ENCODE peak calls at places on chromosomes 6 and 20, in eight cellular contexts. One of them, this sample, is unnamed.
A peak's percentile ranks its signal among the peaks of the same experiment; 100 is the strongest.

GRCh38 chr6:70673601-70674000 is 5.9 kb downstream of the SMAP1 start:
- DNase-seq in AG10803: peak; percentile 25
- DNase-seq in uterus: no peak
- DNase-seq in cardiac muscle cell: no peak
- DNase-seq in GM13976: no peak
- DNase-seq in ovary: no peak
- DNase-seq in astrocyte: peak; percentile 48
- DNase-seq in endothelial cell: no peak
- DNase-seq in this sample: no peak

GRCh38 chr6:25056130-25056529 is 120.4 kb upstream of the RIPOR2 start:
- DNase-seq in uterus: no peak
- DNase-seq in endothelial cell: no peak
- DNase-seq in GM13976: peak; percentile 62
- DNase-seq in AG10803: no peak
- DNase-seq in astrocyte: no peak
- DNase-seq in cardiac muscle cell: no peak
- DNase-seq in ovary: no peak
- DNase-seq in this sample: no peak

GRCh38 chr20:25624500-25624939 is 706 bp upstream of the NANP start:
- DNase-seq in endothelial cell: no peak
- DNase-seq in ovary: no peak
- DNase-seq in GM13976: no peak
- DNase-seq in cardiac muscle cell: no peak
- DNase-seq in astrocyte: no peak
- DNase-seq in AG10803: no peak
- DNase-seq in uterus: no peak
- DNase-seq in this sample: no peak

GRCh38 chr6:57064809-57065208 is 18.3 kb downstream of the KIAA1586 start:
- DNase-seq in astrocyte: peak; percentile 22
- DNase-seq in GM13976: no peak
- DNase-seq in endothelial cell: no peak
- DNase-seq in cardiac muscle cell: no peak
- DNase-seq in ovary: no peak
- DNase-seq in uterus: no peak
- DNase-seq in AG10803: peak; percentile 22
- DNase-seq in this sample: no peak

GRCh38 chr20:9903048-9903651 is 64.3 kb upstream of the PAK5 start:
- DNase-seq in astrocyte: no peak
- DNase-seq in endothelial cell: peak; percentile 26
- DNase-seq in GM13976: no peak
- DNase-seq in ovary: no peak
- DNase-seq in AG10803: no peak
- DNase-seq in uterus: no peak
- DNase-seq in cardiac muscle cell: peak; percentile 44
- DNase-seq in this sample: no peak

GRCh38 chr6:168908166-168908565 is 345.5 kb downstream of the THBS2 start:
- DNase-seq in cardiac muscle cell: no peak
- DNase-seq in endothelial cell: no peak
- DNase-seq in AG10803: peak; percentile 77
- DNase-seq in astrocyte: peak; percentile 78
- DNase-seq in uterus: no peak
- DNase-seq in GM13976: no peak
- DNase-seq in ovary: no peak
- DNase-seq in this sample: no peak

GRCh38 chr6:56938634-56939294 is 16.1 kb upstream of the BEND6 start:
- DNase-seq in uterus: no peak
- DNase-seq in astrocyte: peak; percentile 100
- DNase-seq in endothelial cell: no peak
- DNase-seq in GM13976: no peak
- DNase-seq in cardiac muscle cell: no peak
- DNase-seq in AG10803: peak; percentile 100
- DNase-seq in ovary: no peak
- DNase-seq in this sample: no peak

GRCh38 chr6:37799263-37799644 is 20.3 kb upstream of the ZFAND3 start:
- DNase-seq in ovary: no peak
- DNase-seq in endothelial cell: no peak
- DNase-seq in AG10803: no peak
- DNase-seq in astrocyte: no peak
- DNase-seq in GM13976: no peak
- DNase-seq in cardiac muscle cell: no peak
- DNase-seq in uterus: no peak
- DNase-seq in this sample: no peak

GRCh38 chr6:132798820-132799538 is 542 bp upstream of the SLC18B1 start:
- DNase-seq in cardiac muscle cell: peak; percentile 78
- DNase-seq in ovary: peak; percentile 64
- DNase-seq in GM13976: peak; percentile 78
- DNase-seq in AG10803: peak; percentile 40
- DNase-seq in endothelial cell: peak; percentile 72
- DNase-seq in astrocyte: no peak
- DNase-seq in uterus: peak; percentile 53
- DNase-seq in this sample: peak; percentile 62
- TF ChIP-seq CTCF in cardiac muscle cell: peak; percentile 87
- TF ChIP-seq CTCF in ovary: peak; percentile 10
- TF ChIP-seq CTCF in GM13976: peak; percentile 81
- TF ChIP-seq CTCF in AG10803: peak; percentile 78
- TF ChIP-seq CTCF in endothelial cell: peak; percentile 62
- TF ChIP-seq CTCF in astrocyte: peak; percentile 95
- TF ChIP-seq CTCF in uterus: peak; percentile 70
- TF ChIP-seq CTCF in this sample: peak; percentile 92

GRCh38 chr6:138401960-138402832 is 1.8 kb upstream of the HEBP2 start:
- DNase-seq in ovary: no peak
- DNase-seq in AG10803: no peak
- DNase-seq in endothelial cell: no peak
- DNase-seq in GM13976: no peak
- DNase-seq in cardiac muscle cell: no peak
- DNase-seq in uterus: no peak
- DNase-seq in astrocyte: no peak
- DNase-seq in this sample: no peak

GRCh38 chr6:138402833-138403187 is 1.2 kb upstream of the HEBP2 start:
- DNase-seq in endothelial cell: no peak
- DNase-seq in GM13976: no peak
- DNase-seq in AG10803: no peak
- DNase-seq in cardiac muscle cell: no peak
- DNase-seq in astrocyte: no peak
- DNase-seq in uterus: no peak
- DNase-seq in ovary: no peak
- DNase-seq in this sample: no peak

GRCh38 chr6:138403324-138403800 is 661 bp upstream of the HEBP2 start:
- DNase-seq in GM13976: peak; percentile 74
- DNase-seq in uterus: peak; percentile 30
- DNase-seq in AG10803: no peak
- DNase-seq in astrocyte: no peak
- DNase-seq in ovary: peak; percentile 62
- DNase-seq in cardiac muscle cell: peak; percentile 37
- DNase-seq in endothelial cell: peak; percentile 52
- DNase-seq in this sample: peak; percentile 37

GRCh38 chr6:138404666-138405337 is 779 bp downstream of the HEBP2 start:
- DNase-seq in endothelial cell: no peak
- DNase-seq in AG10803: no peak
- DNase-seq in GM13976: no peak
- DNase-seq in cardiac muscle cell: peak; percentile 19
- DNase-seq in uterus: peak; percentile 28
- DNase-seq in astrocyte: no peak
- DNase-seq in ovary: peak; percentile 49
- DNase-seq in this sample: no peak

DNA sequence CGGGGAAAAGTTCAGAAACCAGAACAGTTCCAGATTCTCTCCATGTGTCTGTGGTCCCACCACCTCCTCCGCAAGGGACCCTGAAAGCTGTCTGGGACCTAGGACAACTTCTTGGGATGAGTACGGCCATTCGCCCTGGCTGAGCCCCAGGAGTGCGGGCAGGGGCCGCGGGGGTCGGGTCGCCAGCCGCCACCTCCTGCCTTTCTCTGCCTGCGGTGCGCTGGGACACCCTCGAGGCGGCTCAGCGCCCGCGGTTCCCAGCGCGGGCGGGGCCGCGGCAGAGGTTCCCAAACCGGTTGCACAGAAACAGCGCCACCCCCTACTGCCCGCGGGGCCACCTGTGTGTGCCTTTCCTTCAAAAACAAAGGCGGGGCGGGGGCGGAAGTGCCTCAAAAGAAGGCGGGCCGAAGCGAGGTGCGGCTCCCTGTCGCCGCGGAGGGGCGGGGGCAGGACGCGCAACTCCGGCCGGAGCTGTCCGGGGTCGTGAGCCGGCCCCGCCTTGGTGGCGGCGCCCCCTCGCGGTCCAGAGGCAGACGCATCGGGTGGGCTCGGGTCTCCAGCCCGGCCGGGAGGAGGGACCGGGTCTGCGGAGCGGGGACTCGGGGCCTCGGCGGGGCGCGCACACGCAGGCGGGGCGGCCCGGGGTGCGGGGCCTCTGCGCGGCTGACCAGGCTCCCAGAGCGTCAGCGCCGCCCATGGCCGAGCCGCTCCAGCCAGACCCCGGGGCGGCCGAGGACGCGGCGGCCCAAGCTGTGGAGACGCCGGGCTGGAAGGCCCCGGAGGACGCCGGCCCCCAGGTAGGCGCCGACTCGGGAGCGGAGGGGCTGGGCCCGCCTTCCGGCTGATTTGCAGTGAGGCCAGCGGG is at the start of gene HEBP2:
- DNase-seq in cardiac muscle cell: peak; percentile 98
- DNase-seq in endothelial cell: peak; percentile 92
- DNase-seq in GM13976: peak; percentile 95
- DNase-seq in astrocyte: peak; percentile 71
- DNase-seq in uterus: peak; percentile 95
- DNase-seq in AG10803: peak; percentile 73
- DNase-seq in ovary: peak; percentile 93
- DNase-seq in this sample: peak; percentile 98
- TF ChIP-seq CTCF in cardiac muscle cell: peak; percentile 46
- TF ChIP-seq CTCF in endothelial cell: peak; percentile 81
- TF ChIP-seq CTCF in GM13976: peak; percentile 46
- TF ChIP-seq CTCF in astrocyte: no peak
- TF ChIP-seq CTCF in uterus: peak; percentile 74
- TF ChIP-seq CTCF in AG10803: peak; percentile 20
- TF ChIP-seq CTCF in ovary: peak; percentile 78
- TF ChIP-seq CTCF in this sample: peak; percentile 90

DNA sequence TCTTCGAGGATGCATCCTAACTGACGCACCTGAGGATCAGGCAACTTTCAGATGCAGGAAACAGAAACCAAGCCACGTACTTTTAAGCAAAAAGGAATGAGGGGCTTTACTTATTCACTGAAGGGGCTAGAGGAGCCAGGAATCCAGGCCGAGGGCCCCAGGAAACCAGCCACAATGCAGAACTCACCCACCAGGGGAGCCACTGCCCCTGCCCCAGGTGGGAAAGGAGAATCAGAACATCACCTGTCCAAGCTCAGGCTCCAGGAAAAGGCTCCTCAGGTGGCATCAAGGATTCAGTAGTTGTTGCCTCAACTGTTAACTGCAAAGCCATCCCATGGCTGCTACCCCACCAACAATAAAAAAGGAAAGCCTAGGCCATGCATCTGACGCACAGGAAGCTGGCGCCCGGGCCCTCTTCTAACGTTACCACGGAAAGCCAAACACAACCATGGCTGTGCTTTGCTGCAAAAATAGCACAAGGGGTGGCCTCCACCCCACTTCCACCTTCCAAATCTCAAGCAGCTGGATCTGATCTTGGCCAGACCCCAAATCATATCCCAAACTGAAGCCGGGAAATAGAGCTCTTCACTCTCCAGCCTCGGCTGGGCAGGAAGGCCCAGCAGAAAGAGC is 121.0 kb downstream of the PREX1 start:
- DNase-seq in cardiac muscle cell: no peak
- DNase-seq in AG10803: no peak
- DNase-seq in endothelial cell: no peak
- DNase-seq in GM13976: no peak
- DNase-seq in ovary: no peak
- DNase-seq in astrocyte: no peak
- DNase-seq in uterus: no peak
- DNase-seq in this sample: no peak
- TF ChIP-seq CTCF in cardiac muscle cell: no peak
- TF ChIP-seq CTCF in AG10803: no peak
- TF ChIP-seq CTCF in endothelial cell: no peak
- TF ChIP-seq CTCF in GM13976: no peak
- TF ChIP-seq CTCF in ovary: no peak
- TF ChIP-seq CTCF in astrocyte: no peak
- TF ChIP-seq CTCF in uterus: no peak
- TF ChIP-seq CTCF in this sample: no peak

DNA sequence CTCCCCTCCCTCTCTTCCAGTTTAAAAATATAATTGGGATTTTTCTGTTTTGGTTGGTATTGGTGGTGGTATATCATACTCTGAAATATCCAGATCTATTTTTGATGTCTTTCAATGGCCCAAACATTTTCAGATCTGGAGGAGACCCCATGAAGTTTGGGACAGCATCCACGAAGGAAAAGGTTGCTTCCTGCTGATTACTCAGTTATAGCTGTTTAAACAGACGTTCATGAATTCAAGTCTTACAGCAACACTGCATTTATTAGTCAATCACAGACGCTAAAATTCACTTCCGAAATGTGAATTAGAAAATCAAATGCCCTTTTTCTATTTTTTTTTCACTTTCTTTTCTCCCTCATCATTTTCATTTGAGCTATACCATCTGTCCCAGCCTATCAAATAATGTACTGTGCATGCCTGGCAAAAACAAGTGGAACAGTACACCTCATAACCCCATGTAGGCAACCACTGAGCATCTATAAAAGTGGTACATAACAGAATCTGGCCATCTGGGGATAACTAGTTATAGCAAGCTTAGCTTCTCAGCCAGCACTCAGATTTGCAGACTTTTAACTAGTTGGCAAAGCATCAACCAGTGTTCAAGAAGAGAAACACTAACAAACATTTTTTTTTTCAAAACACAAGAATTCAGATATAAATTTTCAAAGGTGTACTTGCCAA is 124.5 kb downstream of the HIVEP2 start:
- DNase-seq in endothelial cell: no peak
- DNase-seq in ovary: no peak
- DNase-seq in GM13976: no peak
- DNase-seq in astrocyte: no peak
- DNase-seq in uterus: no peak
- DNase-seq in AG10803: no peak
- DNase-seq in cardiac muscle cell: no peak
- DNase-seq in this sample: no peak
- TF ChIP-seq CTCF in endothelial cell: no peak
- TF ChIP-seq CTCF in ovary: no peak
- TF ChIP-seq CTCF in GM13976: no peak
- TF ChIP-seq CTCF in astrocyte: no peak
- TF ChIP-seq CTCF in uterus: no peak
- TF ChIP-seq CTCF in AG10803: no peak
- TF ChIP-seq CTCF in cardiac muscle cell: no peak
- TF ChIP-seq CTCF in this sample: no peak

DNA sequence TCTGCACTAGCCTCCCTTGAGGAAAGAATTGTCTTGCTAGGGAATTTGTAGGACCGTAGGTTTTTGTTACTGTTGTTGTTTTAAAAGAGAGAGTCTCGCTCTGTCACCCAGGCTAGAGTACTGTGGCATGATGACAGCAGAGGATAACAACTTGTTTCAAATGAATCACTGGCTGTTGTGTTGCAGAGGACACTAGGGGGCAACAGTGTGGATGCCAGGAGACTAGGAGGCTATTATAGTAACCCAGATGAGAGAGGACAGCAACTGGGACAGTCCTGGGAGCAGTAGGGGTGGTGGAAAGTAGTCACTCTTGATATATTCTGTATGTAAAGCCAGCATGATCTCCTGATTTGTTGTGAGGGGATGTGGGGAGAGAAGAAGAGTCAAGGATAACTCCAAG is 41.8 kb upstream of the LAMA4 start:
- DNase-seq in AG10803: peak; percentile 71
- DNase-seq in uterus: no peak
- DNase-seq in GM13976: no peak
- DNase-seq in endothelial cell: peak; percentile 39
- DNase-seq in ovary: no peak
- DNase-seq in cardiac muscle cell: peak; percentile 60
- DNase-seq in astrocyte: peak; percentile 44
- DNase-seq in this sample: no peak
- TF ChIP-seq CTCF in AG10803: peak; percentile 71
- TF ChIP-seq CTCF in uterus: no peak
- TF ChIP-seq CTCF in GM13976: no peak
- TF ChIP-seq CTCF in endothelial cell: no peak
- TF ChIP-seq CTCF in ovary: no peak
- TF ChIP-seq CTCF in cardiac muscle cell: peak; percentile 61
- TF ChIP-seq CTCF in astrocyte: peak; percentile 43
- TF ChIP-seq CTCF in this sample: peak; percentile 40